ENCODE peak calls at places on chromosome 6, in four cellular contexts. Q is astrocyte, E is hepatocyte, G is fibroblast of lung. B is an unnamed sample.

GRCh38 chr6:18536693-18537092 is 149.5 kb downstream of the RNF144B start:
- DNase-seq in Q (no peak), E (no peak), G (no peak), B (no peak)

GRCh38 chr6:80742481-80742880 is 636.0 kb downstream of the BCKDHB start:
- DNase-seq in Q (peak), E (peak), G (peak), B (peak)

GRCh38 chr6:157965387-157965786 is 16.3 kb upstream of the SYNJ2 start:
- DNase-seq in Q (no peak), E (no peak), G (no peak), B (no peak)

GRCh38 chr6:54847799-54848597 is 1.4 kb downstream of the FAM83B start:
- DNase-seq in Q (peak), E (peak), G (peak), B (peak)

GRCh38 chr6:159654483-159655098 is 38.5 kb downstream of the SOD2 start:
- DNase-seq in Q (peak), E (peak), G (peak), B (peak)

GRCh38 chr6:70415247-70415646 is 1.9 kb downstream of the FAM135A start:
- DNase-seq in Q (no peak), E (no peak), G (no peak), B (no peak)

GRCh38 chr6:151330130-151330715 is 61.1 kb downstream of the ZBTB2 start:
- DNase-seq in Q (peak), E (peak), G (peak), B (no peak)

GRCh38 chr6:135311446-135312200 is 130.5 kb downstream of the MYB start:
- DNase-seq in Q (no peak), E (no peak), G (no peak), B (no peak)

GRCh38 chr6:1379026-1379809 is 10.2 kb upstream of the FOXF2 start:
- DNase-seq in Q (no peak), E (no peak), G (no peak), B (no peak)

GRCh38 chr6:49327575-49327974 is 135.5 kb downstream of the MMUT start:
- DNase-seq in Q (no peak), E (no peak), G (no peak), B (no peak)

GRCh38 chr6:48110436-48111142 is 408 bp downstream of the PTCHD4 start:
- DNase-seq in Q (no peak), E (no peak), G (peak), B (no peak)

GRCh38 chr6:6284231-6284966 is 36.1 kb downstream of the F13A1 start:
- DNase-seq in Q (no peak), E (no peak), G (no peak), B (no peak)

GRCh38 chr6:47967843-47968242 is 143.2 kb downstream of the PTCHD4 start:
- DNase-seq in Q (peak), E (no peak), G (peak), B (peak)

GRCh38 chr6:158627940-158628211 is 16.7 kb downstream of the DYNLT1 start:
- DNase-seq in Q (no peak), E (no peak), G (no peak), B (no peak)

GRCh38 chr6:127538750-127539264 is 19.7 kb upstream of the MTCL3 start:
- DNase-seq in Q (no peak), E (no peak), G (peak), B (no peak)

GRCh38 chr6:53771780-53772624 is 22.8 kb upstream of the LRRC1 start:
- DNase-seq in Q (peak), E (no peak), G (peak), B (peak)

GRCh38 chr6:81697564-81697963 is 54.9 kb downstream of the TENT5A start:
- DNase-seq in Q (peak), E (peak), G (peak), B (peak)

GRCh38 chr6:2560140-2560818 is 190.4 kb downstream of the MYLK4 start:
- DNase-seq in Q (no peak), E (no peak), G (no peak), B (no peak)

GRCh38 chr6:2558098-2558770 is 192.5 kb downstream of the MYLK4 start:
- DNase-seq in Q (no peak), E (no peak), G (no peak), B (no peak)

GRCh38 chr6:2557181-2557720 is 193.5 kb downstream of the MYLK4 start:
- DNase-seq in Q (no peak), E (no peak), G (no peak), B (no peak)

GRCh38 chr6:2560903-2561698 is 189.6 kb downstream of the MYLK4 start:
- DNase-seq in Q (no peak), E (no peak), G (no peak), B (no peak)

DNA sequence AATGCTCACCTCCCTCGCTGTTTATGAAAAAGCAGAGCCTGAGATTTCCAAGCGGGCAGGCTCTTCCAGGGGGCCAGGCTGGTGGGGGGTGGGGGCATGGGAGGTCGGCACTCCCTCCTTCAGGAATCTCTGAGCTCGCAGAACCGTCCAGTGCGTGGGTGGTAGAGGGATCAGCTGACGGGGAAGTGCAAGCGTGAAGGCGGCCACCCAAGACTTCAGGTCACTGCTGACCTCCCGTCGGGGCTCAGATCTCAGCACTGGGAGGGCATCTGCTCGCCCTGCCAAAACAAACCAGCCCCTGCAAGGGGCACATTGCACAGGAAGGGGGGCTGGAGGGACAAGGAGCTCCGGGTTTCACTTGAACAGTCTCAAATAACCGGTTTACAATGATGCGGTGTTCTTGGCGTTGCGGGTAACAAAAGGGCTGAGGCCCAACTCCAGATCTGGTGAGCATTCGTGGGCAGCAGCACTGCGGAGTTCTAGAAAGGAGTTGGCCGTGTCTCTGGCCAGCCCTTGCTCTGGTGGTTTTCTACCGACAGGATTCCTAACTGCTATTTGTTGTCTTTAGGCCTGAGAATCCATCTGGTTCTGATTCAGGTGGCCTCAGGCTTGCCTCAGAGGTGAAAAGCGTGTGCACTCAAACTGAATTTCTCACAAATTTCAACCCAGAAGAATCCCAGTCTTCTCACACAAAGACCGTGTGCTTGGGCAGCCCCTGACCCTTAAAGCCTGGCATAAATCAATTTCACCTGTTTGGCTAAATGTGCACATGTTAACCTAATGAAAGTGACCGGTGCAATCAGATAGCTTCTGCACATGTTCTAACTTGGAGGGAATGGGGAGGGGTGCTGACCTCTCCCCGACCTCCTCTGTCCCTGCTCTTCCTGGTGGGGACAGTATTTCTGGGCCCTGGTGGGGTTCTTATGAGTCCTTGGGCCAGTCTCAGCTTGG is 191.6 kb downstream of the MYLK4 start:
- DNase-seq in Q (no peak), E (no peak), G (no peak), B (no peak)
- TF ChIP-seq EZH2 in Q (no peak), E (no peak), G (no peak), B (no peak)

GRCh38 chr6:36677753-36678487 is 594 bp upstream of the CDKN1A start:
- DNase-seq in Q (peak), E (peak), G (no peak), B (no peak)

GRCh38 chr6:36678488-36679042 is at the start of gene CDKN1A:
- DNase-seq in Q (peak), E (peak), G (peak), B (peak)

GRCh38 chr6:36679043-36679821 is 718 bp downstream of the CDKN1A start:
- DNase-seq in Q (peak), E (peak), G (peak), B (peak)

GRCh38 chr6:36676142-36677058 is 2.1 kb upstream of the CDKN1A start:
- DNase-seq in Q (peak), E (no peak), G (peak), B (no peak)

GRCh38 chr6:36677059-36677749 is 1.3 kb upstream of the CDKN1A start:
- DNase-seq in Q (peak), E (no peak), G (no peak), B (no peak)
- H3K4me3 ChIP-seq in Q (no peak), E (no peak), G (no peak), B (no peak)

DNA sequence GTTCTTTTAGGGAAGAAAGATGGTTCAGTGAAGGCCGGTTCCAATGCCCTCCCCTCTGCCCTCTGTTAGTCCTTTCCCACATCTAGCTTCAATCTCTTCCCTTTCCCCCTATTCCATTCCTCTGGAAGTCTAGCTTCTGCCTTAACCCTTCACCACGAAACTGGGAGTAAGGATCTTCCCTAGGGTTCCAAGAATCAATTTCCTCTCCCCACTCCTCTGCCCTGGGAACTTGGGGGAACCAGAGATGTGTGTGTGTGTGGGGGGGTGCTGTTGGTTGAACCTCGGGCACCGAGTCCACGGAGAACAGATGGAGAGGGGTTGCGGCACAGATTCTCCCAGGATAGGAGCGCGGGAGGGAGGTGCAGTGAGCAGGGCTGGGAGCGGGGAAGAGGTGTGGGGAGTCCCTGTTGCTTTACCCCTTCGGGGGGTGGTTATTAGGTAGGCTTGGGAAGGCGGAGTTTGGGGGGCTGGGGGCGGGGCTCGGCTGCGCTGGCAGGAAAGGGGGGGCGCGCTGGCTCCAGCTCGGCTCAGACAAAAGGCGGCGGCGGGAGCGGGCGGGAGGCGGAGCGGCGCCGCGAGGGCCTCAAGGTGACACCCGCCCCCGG is at the start of gene TMEM151B:
- DNase-seq in Q (no peak), E (no peak), G (no peak), B (no peak)
- TF ChIP-seq EZH2 in Q (peak), E (peak), G (peak), B (no peak)

GRCh38 chr6:32639440-32640394 is 2.5 kb downstream of the HLA-DQA1 start:
- DNase-seq in Q (no peak), E (no peak), G (no peak), B (no peak)
- H3K4me3 ChIP-seq in Q (no peak), E (no peak), G (no peak), B (no peak)

DNA sequence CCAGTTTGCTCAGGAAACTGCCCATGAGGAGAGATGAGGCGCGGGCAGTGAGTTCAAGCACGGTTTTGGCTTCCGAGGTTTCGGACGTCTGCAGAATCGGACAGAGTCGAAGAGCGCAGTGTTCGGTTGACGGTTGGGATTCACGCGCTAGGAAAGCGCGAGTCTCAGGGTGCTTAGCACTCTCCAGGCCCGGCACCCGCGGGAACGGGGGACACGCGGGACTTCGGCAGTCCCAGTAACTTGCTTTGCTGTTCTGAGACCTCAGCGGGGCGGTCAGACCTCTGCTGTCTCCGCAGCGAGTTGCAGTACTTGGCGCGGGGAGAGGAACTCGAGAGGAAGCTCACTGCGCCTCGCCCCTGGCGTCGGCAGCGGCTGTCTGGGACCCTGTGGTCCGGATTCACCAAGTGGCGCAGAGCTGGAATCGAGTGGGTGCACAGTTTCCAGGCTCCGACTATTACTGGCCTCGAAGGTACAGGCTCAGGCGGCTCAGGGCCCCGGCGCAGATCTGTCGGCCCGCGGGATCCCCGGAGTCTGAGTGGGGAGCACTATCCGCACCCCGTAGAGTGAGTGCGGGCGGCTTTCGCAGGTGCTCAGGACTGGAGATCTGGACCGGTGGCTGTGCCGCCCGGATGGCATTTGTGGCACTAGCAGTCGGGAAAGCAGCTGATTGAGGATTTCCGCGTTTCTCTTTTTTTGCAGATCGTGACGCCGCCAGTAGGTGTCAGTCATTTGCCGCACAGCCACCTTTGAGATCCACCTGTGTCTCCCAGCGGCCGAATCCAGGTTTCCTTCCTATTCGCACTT is at the start of gene POM121L2:
- DNase-seq in Q (peak), E (peak), G (peak), B (peak)
- TF ChIP-seq EZH2 in Q (no peak), E (no peak), G (no peak), B (no peak)

DNA sequence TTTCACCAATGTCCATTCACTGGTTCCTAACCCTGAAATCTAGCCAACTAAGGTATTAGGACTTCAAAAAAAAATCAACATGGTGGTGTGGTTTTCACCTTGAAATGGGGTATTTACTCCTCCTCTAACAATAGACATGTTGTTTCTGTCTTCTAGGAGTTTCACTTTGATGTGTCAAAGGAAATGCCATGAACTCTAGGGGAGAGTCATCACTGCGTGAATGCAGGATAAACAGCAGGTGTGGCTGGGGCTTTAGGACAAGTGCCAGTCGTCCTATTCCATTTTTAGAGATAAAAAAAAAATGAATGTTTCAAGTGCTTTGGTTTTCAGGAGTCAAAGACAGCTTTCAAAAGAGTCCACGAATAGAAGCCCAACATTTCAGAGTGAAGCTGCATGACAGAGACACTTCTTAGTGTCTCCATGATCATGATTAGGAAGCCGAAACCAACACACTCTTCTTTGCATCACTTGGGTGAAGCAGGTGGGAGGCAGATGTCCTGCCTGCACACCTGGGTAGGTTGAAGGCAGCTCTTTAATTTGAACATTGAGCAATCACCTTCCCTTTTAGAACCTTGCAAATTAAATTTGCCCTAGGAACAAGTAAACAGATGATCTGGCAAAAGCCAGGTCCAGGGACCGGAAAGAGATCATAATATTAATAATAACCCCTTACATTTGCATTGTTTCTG is 328.5 kb upstream of the PRDM1 start:
- DNase-seq in Q (no peak), E (no peak), G (no peak), B (peak)
- H3K4me3 ChIP-seq in Q (no peak), E (no peak), G (no peak), B (no peak)

DNA sequence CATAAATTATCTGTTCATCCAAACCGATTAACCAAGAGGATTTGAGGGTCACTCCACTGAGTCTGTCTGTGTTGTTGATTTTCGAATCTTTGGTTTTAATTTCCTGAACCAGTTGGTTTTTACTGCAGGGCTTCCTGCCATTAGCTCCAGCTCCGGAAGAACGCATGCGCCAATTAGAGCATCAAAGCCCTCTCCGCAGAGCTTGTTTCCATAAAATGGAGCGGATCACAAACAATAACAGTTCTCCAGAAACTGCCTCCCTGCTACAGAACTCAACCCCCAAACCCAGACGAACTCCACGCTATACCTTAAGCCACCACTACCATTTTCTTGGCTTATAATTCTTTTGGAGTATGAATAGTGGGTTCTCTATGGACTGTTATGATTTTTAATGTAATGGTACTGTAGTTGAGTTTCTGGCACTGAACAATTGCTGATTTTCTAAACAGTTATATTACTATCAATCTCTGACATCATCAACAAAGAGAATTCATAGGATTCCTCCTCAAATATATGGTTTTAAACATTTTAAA is 13.8 kb downstream of the TFAP2A start:
- DNase-seq in Q (no peak), E (no peak), G (no peak), B (no peak)
- TF ChIP-seq EZH2 in Q (no peak), E (no peak), G (no peak), B (no peak)

DNA sequence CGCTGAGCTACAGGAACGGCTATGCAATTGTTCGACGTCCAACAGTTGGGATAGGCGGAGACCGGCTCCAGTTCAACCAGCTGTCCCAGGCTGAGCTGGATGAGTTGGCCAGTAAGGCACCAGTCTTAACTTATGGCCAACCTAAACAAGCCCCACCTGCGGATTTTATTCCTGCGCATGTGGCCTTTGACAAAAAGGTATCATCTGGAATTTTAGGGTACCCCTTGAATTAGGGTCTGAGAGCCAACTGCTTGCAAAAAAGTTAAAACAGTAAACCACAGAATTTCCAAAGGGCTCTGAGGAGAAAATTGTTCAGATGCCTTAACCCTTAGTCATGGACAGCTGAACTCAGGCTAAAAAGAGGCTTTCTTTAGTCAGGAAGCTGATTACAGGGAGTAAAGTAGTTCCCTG is 3.8 kb downstream of the EFHC1 start:
- DNase-seq in Q (peak), E (no peak), G (peak), B (peak)
- H3K4me3 ChIP-seq in Q (peak), E (no peak), G (no peak), B (no peak)

DNA sequence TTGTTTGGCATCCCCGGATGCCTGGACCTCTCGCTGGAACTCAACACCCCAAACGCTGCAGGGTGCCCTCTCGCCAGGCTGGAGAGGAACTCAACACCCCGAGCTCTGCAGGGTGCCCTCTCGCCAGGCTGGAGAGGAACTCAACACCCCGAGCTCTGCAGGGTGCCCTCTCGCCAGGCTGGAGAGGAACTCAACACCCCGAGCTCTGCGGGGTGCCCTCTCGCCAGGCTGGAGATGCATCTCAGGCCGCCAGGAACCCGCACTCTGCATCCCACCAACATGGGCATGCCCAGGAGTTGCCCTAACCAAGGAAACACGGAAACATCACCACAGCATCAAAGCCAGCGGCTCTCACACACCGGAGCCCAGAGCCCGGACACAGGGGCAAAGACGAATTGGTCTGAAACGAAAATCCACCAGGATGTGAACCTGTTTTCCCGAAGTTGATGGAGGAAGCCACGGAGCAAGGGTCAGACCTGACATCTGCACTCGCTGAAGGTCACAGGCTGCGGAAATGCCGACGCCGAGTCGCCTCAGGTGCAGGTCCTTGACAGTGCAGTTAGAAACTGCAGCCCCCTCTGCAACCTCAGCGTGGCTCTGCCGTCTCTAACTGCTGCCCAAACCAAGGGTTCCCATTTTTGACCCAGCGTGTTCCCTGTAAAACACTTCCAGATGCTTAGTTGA is 37.5 kb downstream of the DLL1 start:
- DNase-seq in Q (no peak), E (no peak), G (no peak), B (no peak)
- TF ChIP-seq EZH2 in Q (no peak), E (no peak), G (no peak), B (no peak)

GRCh38 chr6:139290787-139291294 is 957 bp downstream of the TXLNB start:
- DNase-seq in Q (peak), E (no peak), G (peak), B (no peak)

GRCh38 chr6:139295906-139296305 is 4.1 kb upstream of the TXLNB start:
- DNase-seq in Q (no peak), E (no peak), G (no peak), B (no peak)

GRCh38 chr6:139288496-139289040 is 3.2 kb downstream of the TXLNB start:
- DNase-seq in Q (no peak), E (no peak), G (no peak), B (no peak)

GRCh38 chr6:139289233-139289632 is 2.6 kb downstream of the TXLNB start:
- DNase-seq in Q (no peak), E (no peak), G (no peak), B (no peak)

GRCh38 chr6:139291813-139292619 is at the start of gene TXLNB:
- DNase-seq in Q (peak), E (peak), G (peak), B (no peak)
- H3K4me3 ChIP-seq in Q (no peak), E (no peak), G (no peak), B (no peak)